ENCODE peak calls at places on chromosomes 3 and 15, in eight cellular contexts. A is psoas muscle, X is HCT116, Q is upper lobe of right lung, L is heart right ventricle, W is coronary artery, D is gastrocnemius medialis, E is AG04450. K is an unnamed sample.

GRCh38 chr3:65619391-65620298 is 419.1 kb downstream of the MAGI1 start:
- DNase-seq in Q (no peak), D (no peak), A (no peak), W (no peak), E (peak; percentile 65), L (no peak), X (no peak), K (no peak)

GRCh38 chr3:278300-279064 is 81.9 kb downstream of the CHL1 start:
- DNase-seq in A (peak; percentile 54), D (peak; percentile 36), W (no peak), X (no peak), E (no peak), Q (no peak), L (no peak), K (no peak)

GRCh38 chr3:94440767-94441493 is 378.1 kb downstream of the NSUN3 start:
- DNase-seq in L (no peak), X (no peak), W (no peak), E (peak; percentile 41), D (no peak), Q (no peak), A (no peak), K (no peak)

GRCh38 chr3:139317215-139317614 is 26.6 kb upstream of the MRPS22 start:
- DNase-seq in L (no peak), W (no peak), X (no peak), A (no peak), D (no peak), E (no peak), Q (no peak), K (no peak)

GRCh38 chr3:149198611-149199010 is 23.0 kb downstream of the CP start:
- DNase-seq in L (no peak), X (no peak), D (no peak), E (no peak), W (no peak), Q (no peak), A (no peak), K (no peak)

GRCh38 chr3:197542741-197543454 is 12.9 kb downstream of the BDH1 start:
- DNase-seq in A (no peak), W (no peak), L (peak; percentile 31), D (peak; percentile 42), E (no peak), X (no peak), Q (no peak), K (peak; percentile 65)

GRCh38 chr3:137764001-137764433 is at the start of gene SOX14:
- DNase-seq in A (no peak), X (peak; percentile 8), D (no peak), L (no peak), W (no peak), E (no peak), Q (peak; percentile 85), K (no peak)

GRCh38 chr3:38960953-38961622 is 90.7 kb downstream of the SCN11A start:
- DNase-seq in A (no peak), L (peak; percentile 28), Q (no peak), E (no peak), X (peak; percentile 58), D (no peak), W (no peak), K (no peak)

GRCh38 chr3:109563149-109563548 is 225.8 kb upstream of the DPPA4 start:
- DNase-seq in X (no peak), L (no peak), E (no peak), D (no peak), A (no peak), Q (no peak), W (no peak), K (no peak)

GRCh38 chr3:140906785-140907184 is 34.9 kb upstream of the SLC25A36 start:
- DNase-seq in W (no peak), Q (no peak), D (no peak), X (no peak), L (no peak), A (no peak), E (no peak), K (no peak)

GRCh38 chr3:185658504-185658912 is 72.4 kb downstream of the SENP2 start:
- DNase-seq in D (peak; percentile 83), X (no peak), Q (peak; percentile 75), L (no peak), W (peak; percentile 92), A (peak; percentile 67), E (peak; percentile 94), K (no peak)

GRCh38 chr3:109045271-109046051 is 72.5 kb downstream of the MORC1 start:
- DNase-seq in Q (no peak), L (no peak), D (no peak), E (no peak), A (no peak), W (no peak), X (no peak), K (no peak)

GRCh38 chr15:91936182-91936775 is 82.8 kb downstream of the SLCO3A1 start:
- DNase-seq in A (no peak), E (no peak), Q (no peak), W (no peak), D (no peak), L (no peak), X (no peak), K (no peak)

GRCh38 chr3:128794788-128795649 is 69.0 kb downstream of the RAB7A start:
- DNase-seq in L (peak; percentile 77), W (no peak), E (peak; percentile 16), D (peak; percentile 67), Q (no peak), A (peak; percentile 65), X (peak; percentile 46), K (peak; percentile 59)

GRCh38 chr15:68228143-68228970 is 1.2 kb downstream of the CLN6 start:
- DNase-seq in Q (no peak), D (no peak), W (peak; percentile 60), L (no peak), E (no peak), X (no peak), A (peak; percentile 30), K (no peak)

GRCh38 chr3:139016430-139017048 is 4.2 kb downstream of the PRR23B start:
- DNase-seq in A (no peak), D (no peak), L (no peak), Q (no peak), E (no peak), X (no peak), W (no peak), K (no peak)

GRCh38 chr3:8629151-8630021 is 15.2 kb downstream of the SSUH2 start:
- DNase-seq in E (peak; percentile 30), L (no peak), D (peak; percentile 91), Q (peak; percentile 87), W (peak; percentile 88), X (peak; percentile 90), A (peak; percentile 91), K (no peak)

GRCh38 chr15:81027200-81027599 is 26.5 kb downstream of the TLNRD1 start:
- DNase-seq in L (no peak), D (no peak), X (no peak), Q (no peak), E (no peak), A (no peak), W (no peak), K (no peak)

GRCh38 chr3:179563298-179563934 is 690 bp downstream of the ACTL6A start:
- DNase-seq in D (peak; percentile 50), Q (peak; percentile 86), L (peak; percentile 56), X (peak; percentile 48), W (peak; percentile 78), A (peak; percentile 78), E (no peak), K (peak; percentile 60)

GRCh38 chr15:41561777-41562145 is 2.7 kb downstream of the TYRO3 start:
- DNase-seq in W (no peak), E (peak; percentile 36), A (peak; percentile 87), X (no peak), D (peak; percentile 51), L (no peak), Q (no peak), K (no peak)

GRCh38 chr3:169478566-169479313 is 184.8 kb downstream of the MECOM start:
- DNase-seq in E (no peak), Q (no peak), X (no peak), W (no peak), D (no peak), L (no peak), A (no peak), K (no peak)

GRCh38 chr3:105866656-105867653 is 1.9 kb downstream of the CBLB start:
- DNase-seq in Q (no peak), E (no peak), W (no peak), X (no peak), D (no peak), L (no peak), A (peak; percentile 31), K (no peak)
- H3K27ac ChIP-seq in Q (peak overlapping the region; percentile 96), E (no peak overlapping the region), W (peak overlapping the region; percentile 98), X (no peak overlapping the region), D (peak overlapping the region; percentile 97), L (peak overlapping the region; percentile 98), A (peak overlapping the region; percentile 93), K (peak overlapping the region; percentile 99)

GRCh38 chr3:18127181-18127863 is 297.8 kb downstream of the SATB1 start:
- DNase-seq in D (no peak), E (no peak), Q (no peak), W (no peak), L (no peak), X (no peak), A (no peak), K (no peak)
- TF ChIP-seq CTCF in D (no peak), E (no peak), Q (no peak), W (no peak), L (no peak), X (no peak), A (no peak), K (no peak)

DNA sequence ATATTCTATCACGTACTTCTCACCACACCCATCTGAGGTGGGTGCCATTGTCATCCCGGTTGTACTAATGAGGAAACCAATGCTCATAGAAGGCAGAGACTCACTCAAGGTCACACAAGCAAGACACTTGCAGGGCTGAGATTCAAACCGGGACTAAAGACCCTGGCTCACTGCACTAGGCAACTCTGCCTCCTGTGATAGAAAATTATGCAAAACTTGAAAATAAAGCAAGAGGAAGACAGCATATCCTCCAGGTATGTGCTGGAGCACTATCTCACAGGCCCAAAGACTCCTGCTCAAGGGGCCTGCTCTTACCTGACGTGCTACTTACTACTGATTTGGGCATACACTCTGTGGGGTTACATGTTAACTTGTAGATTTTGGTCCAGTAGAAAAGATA is 25.6 kb downstream of the ANXA2 start:
- DNase-seq in X (no peak), L (no peak), E (no peak), D (no peak), W (no peak), Q (no peak), A (no peak), K (no peak)
- H3K4me3 ChIP-seq in X (no peak overlapping the region), L (no peak overlapping the region), E (no peak overlapping the region), D (no peak overlapping the region), W (peak overlapping the region; percentile 9), Q (no peak overlapping the region), A (no peak overlapping the region), K (no peak overlapping the region)

DNA sequence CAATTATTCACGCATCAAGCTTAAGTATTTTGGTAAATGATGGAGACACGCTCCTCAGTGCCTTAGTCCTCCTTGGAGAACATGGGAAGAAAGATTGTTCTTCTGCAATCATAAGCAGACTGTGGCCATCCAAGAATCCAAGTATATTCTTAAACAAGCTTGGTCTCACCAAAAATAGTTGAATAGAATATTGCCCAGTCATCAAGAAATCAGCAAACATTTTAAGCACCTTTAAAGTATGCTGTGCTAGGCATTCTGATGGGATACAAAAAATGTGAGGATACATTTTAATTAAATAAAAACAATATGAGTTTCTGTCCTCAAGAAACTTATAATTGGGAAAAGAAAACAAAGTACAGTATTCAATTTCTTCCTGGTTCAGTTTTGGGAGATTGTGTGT is 445.5 kb downstream of the CNTN4 start:
- DNase-seq in A (no peak), Q (no peak), X (no peak), L (no peak), D (no peak), E (no peak), W (no peak), K (no peak)
- H3K27ac ChIP-seq in A (no peak overlapping the region), Q (no peak overlapping the region), X (no peak overlapping the region), L (no peak overlapping the region), D (no peak overlapping the region), E (no peak overlapping the region), W (no peak overlapping the region), K (no peak overlapping the region)

K was measured in heart left ventricle.